ENCODE peak calls at places on chromosomes 5 and 9, in seven cellular contexts. T, P, U, Q, Z, A and X are unnamed samples.

GRCh38 chr9:36895744-36896260 is 138.3 kb downstream of the PAX5 start:
- DNase-seq in A (no peak), T (no peak), Z (no peak), U (no peak), P (no peak), Q (no peak), X (no peak)

GRCh38 chr9:121277518-121278275 is 9.7 kb downstream of the GSN start:
- DNase-seq in P (no peak), T (no peak), A (no peak), Z (no peak), U (no peak), Q (no peak), X (no peak)

GRCh38 chr5:163260471-163260870 is 176.9 kb upstream of the CCNG1 start:
- DNase-seq in U (no peak), Z (no peak), T (no peak), Q (no peak), P (no peak), A (no peak), X (no peak)

GRCh38 chr5:172031894-172032461 is 25.5 kb upstream of the FBXW11 start:
- DNase-seq in U (no peak), Z (no peak), Q (no peak), T (no peak), P (no peak), A (no peak), X (no peak)

GRCh38 chr5:170552486-170553122 is 48.8 kb downstream of the KCNIP1 start:
- DNase-seq in P (peak), T (peak), U (peak), Z (peak), Q (no peak), A (peak), X (peak)

GRCh38 chr5:14595189-14595588 is 13.6 kb downstream of the OTULINL start:
- DNase-seq in Z (no peak), U (no peak), P (no peak), A (no peak), T (no peak), Q (no peak), X (no peak)

GRCh38 chr9:128887914-128888350 is 6.0 kb downstream of the LRRC8A start:
- DNase-seq in U (no peak), A (no peak), T (no peak), Q (no peak), Z (peak), P (no peak), X (no peak)

GRCh38 chr9:113675475-113675941 is 200.6 kb upstream of the ZNF618 start:
- DNase-seq in U (no peak), P (peak), Z (no peak), A (peak), Q (no peak), T (peak), X (no peak)

GRCh38 chr5:140140435-140140834 is 14.7 kb downstream of the IGIP start:
- DNase-seq in T (peak), A (no peak), Q (no peak), U (no peak), P (peak), Z (no peak), X (no peak)

GRCh38 chr5:42759456-42759855 is 2.8 kb downstream of the CCDC152 start:
- DNase-seq in A (no peak), U (no peak), T (no peak), Q (no peak), Z (no peak), P (no peak), X (no peak)

GRCh38 chr5:55694152-55694830 is 17.8 kb downstream of the SLC38A9 start:
- DNase-seq in Z (no peak), A (peak), U (no peak), Q (no peak), T (no peak), P (no peak), X (no peak)

GRCh38 chr5:135239461-135240282 is 159.4 kb downstream of the MACROH2A1 start:
- DNase-seq in A (no peak), P (no peak), Z (no peak), T (no peak), U (no peak), Q (no peak), X (no peak)

GRCh38 chr5:110289213-110289810 is 437.2 kb downstream of the TMEM232 start:
- DNase-seq in Z (no peak), T (no peak), A (no peak), Q (no peak), P (no peak), U (no peak), X (no peak)

GRCh38 chr5:84080908-84081307 is 303.8 kb downstream of the EDIL3 start:
- DNase-seq in Z (no peak), Q (no peak), T (no peak), U (no peak), A (no peak), P (no peak), X (no peak)

GRCh38 chr5:172497591-172498255 is 43.4 kb upstream of the SH3PXD2B start:
- DNase-seq in P (peak), T (no peak), U (no peak), Z (no peak), Q (no peak), A (no peak), X (no peak)

GRCh38 chr5:98319299-98320011 is 454.0 kb upstream of the RGMB start:
- DNase-seq in P (no peak), A (no peak), T (no peak), U (no peak), Q (no peak), Z (no peak), X (no peak)

GRCh38 chr9:89549031-89549644 is 51.2 kb upstream of the SEMA4D start:
- DNase-seq in P (peak), Q (peak), A (peak), T (peak), Z (peak), U (peak), X (peak)

GRCh38 chr9:108671156-108671555 is 184.6 kb downstream of the ACTL7B start:
- DNase-seq in P (no peak), T (no peak), Z (peak), U (no peak), A (peak), Q (no peak), X (no peak)

GRCh38 chr5:157059093-157059539 is at the start of gene HAVCR1:
- DNase-seq in Z (no peak), P (no peak), U (no peak), T (no peak), Q (no peak), A (no peak), X (no peak)

GRCh38 chr5:180618487-180618829 is 27.2 kb upstream of the SCGB3A1 start:
- DNase-seq in Z (no peak), P (no peak), U (no peak), Q (no peak), A (no peak), T (no peak), X (no peak)

GRCh38 chr5:161105563-161105962 is 253.6 kb upstream of the ATP10B start:
- DNase-seq in A (no peak), Z (no peak), T (no peak), U (no peak), Q (no peak), P (no peak), X (no peak)

GRCh38 chr9:134055981-134056461 is 11.8 kb downstream of the BRD3 start:
- DNase-seq in Z (no peak), P (peak), Q (no peak), A (peak), U (peak), T (peak), X (no peak)

GRCh38 chr9:92438900-92439526 is 14.7 kb upstream of the OMD start:
- DNase-seq in T (no peak), Q (no peak), A (peak), Z (no peak), P (no peak), U (no peak), X (no peak)

GRCh38 chr5:172801184-172801671 is 30.2 kb upstream of the DUSP1 start:
- DNase-seq in P (no peak), Z (no peak), Q (no peak), A (peak), T (no peak), U (no peak), X (no peak)

GRCh38 chr9:132443951-132444615 is 34.1 kb downstream of the CFAP77 start:
- DNase-seq in Q (no peak), P (no peak), U (no peak), Z (no peak), T (no peak), A (no peak), X (no peak)

GRCh38 chr5:154820383-154820782 is 30.0 kb downstream of the FAXDC2 start:
- DNase-seq in T (no peak), U (no peak), A (no peak), Q (no peak), Z (no peak), P (no peak), X (no peak)

GRCh38 chr9:136222896-136223266 is 18.0 kb upstream of the LHX3 start:
- DNase-seq in Q (no peak), T (no peak), A (no peak), U (no peak), P (no peak), Z (no peak), X (no peak)

GRCh38 chr5:178577944-178578343 is 12.2 kb downstream of the COL23A1 start:
- DNase-seq in A (no peak), U (no peak), P (no peak), T (no peak), Z (no peak), Q (no peak), X (no peak)

GRCh38 chr9:131469369-131469768 is 33.3 kb upstream of the POMT1 start:
- DNase-seq in Q (no peak), A (no peak), T (no peak), Z (no peak), P (no peak), U (no peak), X (no peak)

GRCh38 chr5:79436224-79436623 is 77.7 kb downstream of the HOMER1 start:
- DNase-seq in T (no peak), Q (no peak), U (no peak), P (no peak), A (peak), Z (no peak), X (no peak)

GRCh38 chr5:75526065-75526464 is 14.4 kb downstream of the POLK start:
- DNase-seq in P (no peak), U (no peak), Z (no peak), T (no peak), Q (no peak), A (no peak), X (no peak)

GRCh38 chr5:1437452-1437851 is 7.8 kb downstream of the SLC6A3 start:
- DNase-seq in Z (peak), Q (no peak), T (no peak), P (no peak), U (no peak), A (peak), X (no peak)

GRCh38 chr9:129773262-129774048 is 20.6 kb upstream of the PTGES start:
- DNase-seq in Q (no peak), A (peak), Z (no peak), P (no peak), T (no peak), U (no peak), X (no peak)

GRCh38 chr5:31948006-31948405 is 226.1 kb downstream of the GOLPH3 start:
- DNase-seq in Z (no peak), T (no peak), U (no peak), Q (no peak), P (no peak), A (peak), X (no peak)

GRCh38 chr5:15734058-15734457 is 234.1 kb downstream of the FBXL7 start:
- DNase-seq in A (no peak), Q (no peak), Z (peak), T (no peak), U (no peak), P (peak), X (no peak)

GRCh38 chr5:149237662-149238061 is 34.0 kb upstream of the AFAP1L1 start:
- DNase-seq in P (no peak), T (no peak), A (no peak), Q (no peak), Z (peak), U (no peak), X (no peak)
- TF ChIP-seq CTCF in P (no peak), T (no peak), A (no peak), Q (no peak), Z (no peak), U (no peak), X (no peak)

GRCh38 chr5:141852448-141852847 is 25.8 kb downstream of the PCDH1 start:
- DNase-seq in T (no peak), Z (no peak), P (no peak), Q (no peak), U (no peak), A (no peak), X (no peak)
- TF ChIP-seq CTCF in T (no peak), Z (no peak), P (no peak), Q (no peak), U (no peak), A (no peak), X (peak)

DNA sequence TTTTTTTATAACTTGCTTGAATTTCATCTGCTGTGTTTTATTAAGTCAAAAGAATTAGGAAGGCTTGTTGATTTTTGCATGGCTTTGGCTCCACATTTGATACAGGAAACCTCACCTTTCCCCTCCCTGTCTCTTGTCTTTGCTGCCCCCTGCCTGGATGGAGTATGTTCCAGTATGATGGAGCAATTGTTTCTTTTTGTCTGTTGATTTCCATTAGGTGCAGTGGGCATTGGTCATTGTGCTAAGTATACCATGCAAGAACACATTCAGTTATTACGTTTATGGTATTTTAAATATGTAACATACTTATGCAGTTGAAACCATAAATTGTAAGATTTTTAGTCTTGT is 19.6 kb downstream of the TJP2 start:
- DNase-seq in P (no peak), U (no peak), Z (no peak), T (no peak), A (no peak), Q (no peak), X (no peak)
- TF ChIP-seq CTCF in P (no peak), U (no peak), Z (no peak), T (no peak), A (no peak), Q (no peak), X (no peak)

GRCh38 chr5:132736853-132737833 is at the start of gene KIF3A:
- DNase-seq in A (peak), Q (peak), Z (peak), U (peak), P (peak), T (peak), X (peak)
- TF ChIP-seq CTCF in A (no peak), Q (peak), Z (no peak), U (no peak), P (no peak), T (no peak), X (peak)